ENCODE peak calls at places on chromosomes 12 and 14, in seven cellular contexts. V is AML-193; W is SK-N-DZ; B is CD8-positive, alpha-beta memory T cell; I is SK-MEL-5; R is GM18507; L is stimulated activated CD4-positive, alpha-beta T cell treated with anti-CD3 and anti-CD28 coated beads, Interleukin-15, amount 100 ng/mL, for 24 hours. Y is an unnamed sample.

GRCh38 chr14:94113073-94113472 is 2.5 kb downstream of the IFI27 start:
- DNase-seq in I (no peak), L (no peak), W (no peak), V (no peak), R (no peak), B (no peak), Y (no peak)

GRCh38 chr12:130713581-130713991 is 2.5 kb downstream of the RIMBP2 start:
- DNase-seq in B (no peak), L (no peak), W (peak), V (no peak), I (no peak), R (no peak), Y (no peak)

GRCh38 chr14:55530464-55530863 is 49.5 kb upstream of the KTN1 start:
- DNase-seq in W (no peak), I (no peak), R (no peak), B (no peak), L (no peak), V (no peak), Y (no peak)

GRCh38 chr12:58268080-58268479 is 326.7 kb downstream of the ATP23 start:
- DNase-seq in B (no peak), L (no peak), I (no peak), V (no peak), R (no peak), W (no peak), Y (no peak)

GRCh38 chr12:1576410-1577240 is 17.8 kb downstream of the FBXL14 start:
- DNase-seq in B (no peak), R (no peak), W (peak), I (no peak), L (no peak), V (no peak), Y (no peak)

GRCh38 chr12:44873898-44874297 is 2.2 kb downstream of the NELL2 start:
- DNase-seq in L (no peak), R (no peak), I (peak), B (no peak), W (peak), V (no peak), Y (no peak)

GRCh38 chr14:104715416-104715815 is 8.6 kb upstream of the ADSS1 start:
- DNase-seq in L (no peak), B (no peak), R (no peak), I (no peak), V (no peak), W (no peak), Y (no peak)

GRCh38 chr14:54681819-54682261 is 114.9 kb downstream of the SAMD4A start:
- DNase-seq in I (no peak), L (no peak), B (no peak), V (no peak), W (no peak), R (no peak), Y (no peak)

GRCh38 chr12:107092669-107093546 is 441 bp downstream of the CRY1 start:
- DNase-seq in I (no peak), V (no peak), R (no peak), L (peak), B (peak), W (no peak), Y (no peak)

GRCh38 chr14:92943855-92944570 is 21.1 kb downstream of the CHGA start:
- DNase-seq in V (no peak), R (no peak), B (no peak), I (no peak), L (no peak), W (no peak), Y (no peak)

GRCh38 chr12:62646566-62646965 is 179.9 kb downstream of the MON2 start:
- DNase-seq in B (no peak), I (no peak), W (no peak), V (no peak), L (no peak), R (no peak), Y (no peak)

GRCh38 chr12:52090291-52090690 is 10.8 kb downstream of the SMIM41 start:
- DNase-seq in B (no peak), I (no peak), V (no peak), W (no peak), R (no peak), L (no peak), Y (no peak)

GRCh38 chr12:112419269-112420133 is 754 bp downstream of the PTPN11 start:
- DNase-seq in V (peak), I (peak), B (peak), W (no peak), L (no peak), R (no peak), Y (peak)

GRCh38 chr12:75825686-75826085 is 205.9 kb downstream of the PHLDA1 start:
- DNase-seq in I (no peak), V (no peak), R (no peak), W (no peak), L (no peak), B (no peak), Y (peak)

GRCh38 chr12:47652491-47653234 is 53.2 kb downstream of the RPAP3 start:
- DNase-seq in W (no peak), L (no peak), R (no peak), V (no peak), B (no peak), I (peak), Y (no peak)

GRCh38 chr12:111748195-111748803 is 18.4 kb upstream of the ALDH2 start:
- DNase-seq in V (no peak), R (no peak), W (peak), B (no peak), I (no peak), L (no peak), Y (no peak)

Y was measured in AG04449.